ENCODE peak calls at places on chromosomes 11 and 22, in four cellular contexts. W, B, V and U are unnamed samples. For H3K27me3, the result is how much of the 10 kb centered on the place peaks cover.

GRCh38 chr11:132909016-132909606 is 623.2 kb downstream of the OPCML start:
- DNase-seq in W (no peak), B (no peak), V (no peak), U (no peak)

GRCh38 chr11:28938091-28938490 is 829.9 kb downstream of the METTL15 start:
- DNase-seq in W (no peak), B (no peak), V (no peak), U (no peak)

GRCh38 chr11:21976210-21976609 is 216.7 kb upstream of the ANO5 start:
- DNase-seq in W (no peak), B (no peak), V (no peak), U (no peak)

GRCh38 chr22:40413873-40414272 is 43.5 kb downstream of the SGSM3 start:
- DNase-seq in W (no peak), B (no peak), V (no peak), U (no peak)

GRCh38 chr22:19870153-19871022 is 15.7 kb upstream of the GNB1L start:
- DNase-seq in W (no peak), B (no peak), V (peak), U (no peak)

GRCh38 chr11:67076202-67076601 is 19.6 kb downstream of the RHOD start:
- DNase-seq in W (no peak), B (no peak), V (no peak), U (no peak)

GRCh38 chr11:71387784-71388636 is 60.2 kb downstream of the DHCR7 start:
- DNase-seq in W (no peak), B (no peak), V (no peak), U (no peak)

GRCh38 chr11:503179-503981 is 3.7 kb downstream of the RNH1 start:
- DNase-seq in W (peak), B (no peak), V (no peak), U (no peak)

GRCh38 chr11:72773291-72773690 is 20.6 kb downstream of the STARD10 start:
- DNase-seq in W (peak), B (no peak), V (no peak), U (no peak)

GRCh38 chr11:10796191-10796590 is 12.5 kb downstream of the EIF4G2 start:
- DNase-seq in W (no peak), B (no peak), V (no peak), U (no peak)

GRCh38 chr11:118928870-118929495 is 3.3 kb upstream of the BCL9L start:
- DNase-seq in W (peak), B (no peak), V (no peak), U (peak)

GRCh38 chr11:35751664-35752061 is 89.1 kb downstream of the TRIM44 start:
- DNase-seq in W (no peak), B (no peak), V (no peak), U (no peak)

GRCh38 chr11:117923275-117923674 is 5.9 kb downstream of the TMPRSS13 start:
- DNase-seq in W (no peak), B (no peak), V (no peak), U (no peak)

GRCh38 chr11:10868375-10868774 is 10.5 kb upstream of the ZBED5 start:
- DNase-seq in W (no peak), B (no peak), V (no peak), U (no peak)

GRCh38 chr11:46050065-46050464 is 71.2 kb downstream of the PHF21A start:
- DNase-seq in W (peak), B (peak), V (peak), U (no peak)

GRCh38 chr11:131544591-131544990 is 174.2 kb downstream of the NTM start:
- DNase-seq in W (no peak), B (no peak), V (no peak), U (no peak)

GRCh38 chr11:32056445-32056844 is 34.4 kb upstream of the RCN1 start:
- DNase-seq in W (peak), B (no peak), V (no peak), U (no peak)

GRCh38 chr22:30422481-30423295 is 2.9 kb upstream of the MTFP1 start:
- DNase-seq in W (peak), B (peak), V (peak), U (peak)

GRCh38 chr11:72581067-72581466 is 93.2 kb downstream of the PDE2A start:
- DNase-seq in W (no peak), B (no peak), V (no peak), U (no peak)

GRCh38 chr22:39383841-39384625 is 15.5 kb upstream of the TAB1 start:
- DNase-seq in W (no peak), B (no peak), V (no peak), U (no peak)

GRCh38 chr11:5242933-5243844 is 6.5 kb downstream of the HBG1 start:
- DNase-seq in W (no peak), B (no peak), V (no peak), U (no peak)

GRCh38 chr11:22244986-22245592 is 52.2 kb downstream of the ANO5 start:
- DNase-seq in W (peak), B (no peak), V (peak), U (peak)

GRCh38 chr11:69142894-69143293 is 12.8 kb upstream of the SMIM38 start:
- DNase-seq in W (no peak), B (no peak), V (no peak), U (no peak)

GRCh38 chr11:128532016-128532570 is 55.3 kb downstream of the ETS1 start:
- DNase-seq in W (no peak), B (no peak), V (peak), U (no peak)

GRCh38 chr22:17980638-17981051 is 43.7 kb downstream of the MICAL3 start:
- DNase-seq in W (peak), B (no peak), V (no peak), U (peak)

GRCh38 chr11:75246673-75247350 is 6.2 kb downstream of the TPBGL start:
- DNase-seq in W (no peak), B (no peak), V (no peak), U (no peak)

GRCh38 chr11:13183094-13183825 is 94.3 kb upstream of the BMAL1 start:
- DNase-seq in W (peak), B (peak), V (no peak), U (peak)

DNA sequence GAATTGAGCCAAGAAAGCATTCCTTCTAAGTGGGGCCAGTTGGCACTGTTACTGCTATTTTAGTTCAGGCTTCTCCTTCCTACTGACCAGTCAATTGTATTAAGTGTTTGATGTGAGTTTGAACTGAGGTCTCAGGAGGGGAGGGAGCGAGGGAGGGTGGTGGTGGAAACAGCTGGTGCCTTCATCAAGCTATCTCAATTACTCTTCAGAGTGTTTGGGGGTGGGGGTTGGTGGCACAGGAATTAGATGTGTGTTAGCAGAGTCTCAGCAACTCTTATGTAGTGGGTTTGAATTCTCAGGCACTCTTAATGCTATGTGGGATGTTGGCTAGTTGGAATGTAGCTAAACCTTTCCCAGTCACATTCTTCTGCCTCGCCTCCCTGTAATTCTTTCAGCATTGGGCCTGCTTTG is 14.5 kb downstream of the CTNND1 start:
- DNase-seq in W (peak), B (peak), V (peak), U (no peak)
- H3K4me3 ChIP-seq in W (no peak), B (no peak), V (no peak), U (no peak)

GRCh38 chr11:20193307-20193706 is 33.0 kb upstream of the DBX1 start:
- DNase-seq in W (no peak), B (no peak), V (no peak), U (no peak)
- H3K27me3 ChIP-seq in W (under half), B (under half), V (under half), U (under half)

DNA sequence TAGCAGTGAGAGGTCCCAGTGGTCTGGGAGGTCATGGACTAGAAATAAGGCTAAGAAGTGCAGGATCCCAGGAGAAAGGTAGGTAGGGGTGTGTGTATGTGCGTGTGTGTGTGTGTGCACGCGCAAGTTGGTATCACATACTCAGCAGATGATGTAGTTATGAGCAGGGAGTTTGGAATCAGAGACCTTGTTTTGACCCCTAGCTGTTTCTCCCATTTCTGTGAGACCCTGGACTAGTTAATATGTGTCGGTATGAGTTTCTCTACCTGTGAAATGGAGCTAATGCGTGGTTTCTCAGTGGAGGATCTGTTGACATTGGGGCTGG is 1.3 kb downstream of the SERPING1 start:
- DNase-seq in W (peak), B (no peak), V (no peak), U (no peak)
- H3K4me3 ChIP-seq in W (peak), B (peak), V (no peak), U (no peak)

GRCh38 chr11:114163830-114164401 is 104.4 kb downstream of the ZBTB16 start:
- DNase-seq in W (peak), B (no peak), V (no peak), U (no peak)

GRCh38 chr11:114166897-114167323 is 107.4 kb downstream of the ZBTB16 start:
- DNase-seq in W (peak), B (peak), V (peak), U (no peak)

GRCh38 chr11:114166389-114166788 is 106.9 kb downstream of the ZBTB16 start:
- DNase-seq in W (no peak), B (no peak), V (peak), U (no peak)

GRCh38 chr11:114164546-114164945 is 105.0 kb downstream of the ZBTB16 start:
- DNase-seq in W (no peak), B (no peak), V (no peak), U (no peak)

GRCh38 chr11:114165326-114166230 is 106.1 kb downstream of the ZBTB16 start:
- DNase-seq in W (no peak), B (no peak), V (peak), U (no peak)
- H3K27me3 ChIP-seq in W (under half), B (half or more), V (under half), U (under half)

GRCh38 chr22:25714739-25715138 is 27.2 kb upstream of the MYO18B start:
- DNase-seq in W (no peak), B (no peak), V (no peak), U (no peak)

GRCh38 chr22:25716637-25717036 is 25.4 kb upstream of the MYO18B start:
- DNase-seq in W (no peak), B (no peak), V (no peak), U (no peak)

GRCh38 chr22:25722223-25723015 is 19.6 kb upstream of the MYO18B start:
- DNase-seq in W (no peak), B (no peak), V (no peak), U (no peak)

GRCh38 chr22:25714070-25714469 is 27.9 kb upstream of the MYO18B start:
- DNase-seq in W (no peak), B (no peak), V (no peak), U (no peak)

DNA sequence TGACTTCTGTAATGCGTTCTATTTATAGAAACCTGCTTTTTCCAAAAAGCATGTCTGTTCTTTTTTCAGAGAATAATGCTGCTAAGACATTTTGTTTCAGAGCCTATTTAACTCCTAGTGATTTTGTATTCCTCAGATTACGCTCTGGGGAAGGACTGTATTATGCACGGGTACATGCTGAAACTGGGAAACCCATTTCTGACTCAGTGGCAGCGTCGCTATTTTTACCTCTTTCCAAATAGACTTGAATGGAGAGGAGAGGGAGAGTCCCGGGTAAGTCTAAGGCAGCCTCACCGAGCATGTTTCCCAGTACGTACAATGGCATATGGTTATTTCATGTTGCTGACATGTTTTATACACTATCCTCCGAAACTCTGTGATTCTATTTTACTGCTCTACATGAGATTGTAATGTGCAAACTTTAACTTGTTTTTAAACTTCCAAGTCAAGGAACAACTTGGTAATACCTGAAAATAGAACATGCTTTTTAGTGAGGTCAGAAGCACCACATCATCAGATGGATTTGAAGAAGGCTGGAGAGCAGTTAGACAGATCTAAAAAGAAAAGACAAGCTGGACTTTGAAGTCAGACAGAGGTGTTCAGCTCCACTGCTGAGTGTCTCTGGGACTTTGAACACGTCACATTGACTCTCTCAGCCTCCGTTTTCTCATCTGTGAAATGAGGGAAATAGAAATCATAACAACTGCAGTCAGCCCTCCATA is 23.7 kb upstream of the MYO18B start:
- DNase-seq in W (no peak), B (no peak), V (no peak), U (no peak)
- H3K4me3 ChIP-seq in W (no peak), B (no peak), V (no peak), U (no peak)

DNA sequence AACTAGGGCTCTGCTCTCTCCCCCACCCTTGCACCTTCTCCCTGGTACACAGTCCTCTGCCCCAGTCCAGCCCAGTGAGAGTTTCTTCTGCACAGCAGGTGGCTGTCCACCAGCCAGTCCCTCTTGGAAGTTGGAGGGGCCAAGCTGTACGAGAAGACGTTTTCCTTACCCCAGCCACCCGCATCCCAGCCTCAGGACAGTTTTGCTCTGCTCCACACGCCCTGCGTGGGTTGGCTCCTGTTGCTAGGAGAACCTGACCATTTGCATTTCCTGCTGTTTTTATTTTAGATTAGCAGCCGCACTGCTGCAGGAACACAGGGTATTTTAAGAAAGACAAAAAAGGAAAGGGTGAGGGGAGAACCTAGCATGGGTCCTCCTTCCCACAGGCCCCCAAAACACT is 17.6 kb upstream of the NRGN start:
- DNase-seq in W (no peak), B (no peak), V (no peak), U (no peak)
- H3K27me3 ChIP-seq in W (half or more), B (under half), V (under half), U (under half)